ENCODE peak calls at places on chromosomes 5 and 9, in nine cellular contexts. One of them, this sample, is unnamed.

GRCh38 chr5:150129813-150130492 is 25.7 kb downstream of the PDGFRB start:
- DNase-seq in PC-3: peak; percentile 88
- DNase-seq in effector memory CD4-positive, alpha-beta T cell: no peak
- DNase-seq in spleen: no peak
- DNase-seq in CD4-positive, alpha-beta T cell: peak; percentile 17
- DNase-seq in left ventricle myocardium inferior: peak; percentile 71
- DNase-seq in Panc1: peak; percentile 60
- DNase-seq in lower lobe of right lung: peak; percentile 75
- DNase-seq in pancreas: peak; percentile 79
- DNase-seq in this sample: no peak

GRCh38 chr5:149490599-149491187 is 60.5 kb downstream of the CSNK1A1 start:
- DNase-seq in pancreas: no peak
- DNase-seq in PC-3: no peak
- DNase-seq in CD4-positive, alpha-beta T cell: no peak
- DNase-seq in spleen: no peak
- DNase-seq in lower lobe of right lung: no peak
- DNase-seq in Panc1: no peak
- DNase-seq in left ventricle myocardium inferior: no peak
- DNase-seq in effector memory CD4-positive, alpha-beta T cell: no peak
- DNase-seq in this sample: no peak

GRCh38 chr5:174609116-174609515 is 115.3 kb upstream of the MSX2 start:
- DNase-seq in pancreas: peak; percentile 18
- DNase-seq in spleen: no peak
- DNase-seq in lower lobe of right lung: no peak
- DNase-seq in Panc1: no peak
- DNase-seq in PC-3: no peak
- DNase-seq in CD4-positive, alpha-beta T cell: no peak
- DNase-seq in effector memory CD4-positive, alpha-beta T cell: no peak
- DNase-seq in left ventricle myocardium inferior: no peak
- DNase-seq in this sample: no peak

GRCh38 chr9:13282998-13283397 is 3.5 kb upstream of the MPDZ start:
- DNase-seq in Panc1: no peak
- DNase-seq in left ventricle myocardium inferior: no peak
- DNase-seq in lower lobe of right lung: no peak
- DNase-seq in CD4-positive, alpha-beta T cell: no peak
- DNase-seq in spleen: no peak
- DNase-seq in PC-3: no peak
- DNase-seq in pancreas: no peak
- DNase-seq in effector memory CD4-positive, alpha-beta T cell: no peak
- DNase-seq in this sample: no peak

GRCh38 chr9:106075568-106075967 is 381.2 kb downstream of the TMEM38B start:
- DNase-seq in CD4-positive, alpha-beta T cell: no peak
- DNase-seq in left ventricle myocardium inferior: no peak
- DNase-seq in PC-3: no peak
- DNase-seq in effector memory CD4-positive, alpha-beta T cell: no peak
- DNase-seq in spleen: no peak
- DNase-seq in pancreas: no peak
- DNase-seq in Panc1: no peak
- DNase-seq in lower lobe of right lung: no peak
- DNase-seq in this sample: no peak

GRCh38 chr5:43281840-43282658 is 31.2 kb downstream of the HMGCS1 start:
- DNase-seq in effector memory CD4-positive, alpha-beta T cell: no peak
- DNase-seq in CD4-positive, alpha-beta T cell: no peak
- DNase-seq in lower lobe of right lung: no peak
- DNase-seq in left ventricle myocardium inferior: no peak
- DNase-seq in spleen: no peak
- DNase-seq in pancreas: no peak
- DNase-seq in PC-3: peak; percentile 91
- DNase-seq in Panc1: no peak
- DNase-seq in this sample: no peak

GRCh38 chr5:94266170-94266569 is 352.2 kb downstream of the KIAA0825 start:
- DNase-seq in pancreas: no peak
- DNase-seq in effector memory CD4-positive, alpha-beta T cell: no peak
- DNase-seq in left ventricle myocardium inferior: no peak
- DNase-seq in lower lobe of right lung: no peak
- DNase-seq in PC-3: no peak
- DNase-seq in CD4-positive, alpha-beta T cell: no peak
- DNase-seq in spleen: no peak
- DNase-seq in Panc1: no peak
- DNase-seq in this sample: no peak

GRCh38 chr5:142931896-142932686 is 161.9 kb downstream of the ARHGAP26 start:
- DNase-seq in left ventricle myocardium inferior: no peak
- DNase-seq in PC-3: no peak
- DNase-seq in pancreas: no peak
- DNase-seq in lower lobe of right lung: no peak
- DNase-seq in spleen: no peak
- DNase-seq in CD4-positive, alpha-beta T cell: no peak
- DNase-seq in effector memory CD4-positive, alpha-beta T cell: no peak
- DNase-seq in Panc1: no peak
- DNase-seq in this sample: no peak

GRCh38 chr9:37574996-37575395 is 1.2 kb downstream of the FBXO10 start:
- DNase-seq in PC-3: no peak
- DNase-seq in left ventricle myocardium inferior: no peak
- DNase-seq in CD4-positive, alpha-beta T cell: no peak
- DNase-seq in Panc1: no peak
- DNase-seq in spleen: no peak
- DNase-seq in effector memory CD4-positive, alpha-beta T cell: no peak
- DNase-seq in pancreas: no peak
- DNase-seq in lower lobe of right lung: no peak
- DNase-seq in this sample: no peak

GRCh38 chr5:112862085-112862484 is 998 bp downstream of the SRP19 start:
- DNase-seq in effector memory CD4-positive, alpha-beta T cell: no peak
- DNase-seq in spleen: no peak
- DNase-seq in CD4-positive, alpha-beta T cell: no peak
- DNase-seq in lower lobe of right lung: no peak
- DNase-seq in Panc1: no peak
- DNase-seq in left ventricle myocardium inferior: no peak
- DNase-seq in PC-3: no peak
- DNase-seq in pancreas: no peak
- DNase-seq in this sample: no peak

GRCh38 chr9:110291921-110292575 is 35.7 kb upstream of the TXN start:
- DNase-seq in spleen: no peak
- DNase-seq in effector memory CD4-positive, alpha-beta T cell: no peak
- DNase-seq in pancreas: no peak
- DNase-seq in CD4-positive, alpha-beta T cell: no peak
- DNase-seq in PC-3: peak; percentile 12
- DNase-seq in Panc1: no peak
- DNase-seq in lower lobe of right lung: no peak
- DNase-seq in left ventricle myocardium inferior: no peak
- DNase-seq in this sample: no peak

GRCh38 chr5:181152406-181152805 is 5.0 kb downstream of the OR2V2 start:
- DNase-seq in left ventricle myocardium inferior: no peak
- DNase-seq in effector memory CD4-positive, alpha-beta T cell: no peak
- DNase-seq in spleen: no peak
- DNase-seq in lower lobe of right lung: no peak
- DNase-seq in Panc1: no peak
- DNase-seq in PC-3: peak; percentile 98
- DNase-seq in pancreas: no peak
- DNase-seq in CD4-positive, alpha-beta T cell: no peak
- DNase-seq in this sample: no peak

GRCh38 chr9:26321935-26322334 is 570.7 kb downstream of the CAAP1 start:
- DNase-seq in PC-3: no peak
- DNase-seq in Panc1: no peak
- DNase-seq in effector memory CD4-positive, alpha-beta T cell: no peak
- DNase-seq in CD4-positive, alpha-beta T cell: no peak
- DNase-seq in left ventricle myocardium inferior: no peak
- DNase-seq in pancreas: no peak
- DNase-seq in lower lobe of right lung: no peak
- DNase-seq in spleen: no peak
- DNase-seq in this sample: no peak

GRCh38 chr5:62578540-62578939 is at the start of gene LRRC70:
- DNase-seq in effector memory CD4-positive, alpha-beta T cell: no peak
- DNase-seq in CD4-positive, alpha-beta T cell: no peak
- DNase-seq in lower lobe of right lung: no peak
- DNase-seq in PC-3: no peak
- DNase-seq in Panc1: no peak
- DNase-seq in left ventricle myocardium inferior: no peak
- DNase-seq in pancreas: no peak
- DNase-seq in spleen: no peak
- DNase-seq in this sample: no peak

GRCh38 chr5:100706796-100707195 is 171.6 kb downstream of the FAM174A start:
- DNase-seq in pancreas: no peak
- DNase-seq in PC-3: peak; percentile 57
- DNase-seq in CD4-positive, alpha-beta T cell: no peak
- DNase-seq in effector memory CD4-positive, alpha-beta T cell: no peak
- DNase-seq in lower lobe of right lung: no peak
- DNase-seq in left ventricle myocardium inferior: no peak
- DNase-seq in Panc1: peak; percentile 17
- DNase-seq in spleen: no peak
- DNase-seq in this sample: no peak

GRCh38 chr9:16125637-16126036 is 572.8 kb downstream of the CCDC171 start:
- DNase-seq in left ventricle myocardium inferior: no peak
- DNase-seq in effector memory CD4-positive, alpha-beta T cell: no peak
- DNase-seq in lower lobe of right lung: no peak
- DNase-seq in PC-3: no peak
- DNase-seq in CD4-positive, alpha-beta T cell: no peak
- DNase-seq in pancreas: no peak
- DNase-seq in spleen: no peak
- DNase-seq in Panc1: no peak
- DNase-seq in this sample: no peak

DNA sequence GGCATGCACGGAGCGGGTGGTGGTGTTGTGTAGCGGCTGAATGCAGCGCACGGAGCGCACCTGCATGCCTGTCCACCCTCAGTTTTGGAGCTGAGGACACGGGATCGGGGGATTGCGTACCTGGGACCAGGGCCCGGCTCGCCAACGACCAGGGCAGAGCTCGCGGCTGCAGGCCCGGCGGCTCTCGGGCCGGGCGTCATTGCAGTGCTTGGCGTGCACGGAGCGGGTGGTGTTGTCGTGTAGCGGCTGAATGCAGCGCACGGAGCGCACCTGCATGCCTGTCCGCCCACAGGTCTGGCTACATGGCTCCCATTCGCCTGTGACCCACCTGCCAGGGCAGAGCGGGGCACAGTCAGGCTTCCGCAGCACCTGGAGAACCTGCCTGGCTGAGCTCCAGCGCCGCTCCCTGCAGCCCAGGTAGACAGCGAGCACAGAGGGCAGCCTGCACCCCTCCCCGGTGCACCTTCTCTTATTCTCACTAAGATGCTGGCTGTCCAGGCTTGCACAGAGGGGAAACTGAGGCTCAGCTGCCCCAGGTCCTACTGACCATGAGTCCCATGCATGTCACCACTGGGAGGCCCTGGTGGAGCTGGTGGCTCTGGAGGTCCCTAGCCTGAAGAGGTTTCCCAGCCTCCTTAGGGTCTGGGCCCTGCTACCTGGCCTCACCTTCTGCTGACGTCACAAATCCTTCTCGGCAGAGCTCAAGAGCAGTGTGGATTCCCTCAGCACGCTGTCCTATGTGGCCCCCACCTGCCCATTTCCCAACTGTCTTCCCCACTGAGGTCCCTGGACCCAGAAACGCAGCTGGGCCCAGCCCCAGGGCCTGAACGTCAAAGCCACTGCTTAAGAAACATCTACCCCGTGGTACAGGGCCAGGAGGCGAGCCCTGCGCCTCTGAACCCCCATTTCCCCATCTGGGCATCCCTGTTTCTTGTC is 64.9 kb downstream of the ZNF354C start:
- DNase-seq in PC-3: no peak
- DNase-seq in pancreas: no peak
- DNase-seq in Panc1: no peak
- DNase-seq in spleen: peak; percentile 57
- DNase-seq in left ventricle myocardium inferior: no peak
- DNase-seq in effector memory CD4-positive, alpha-beta T cell: no peak
- DNase-seq in lower lobe of right lung: peak; percentile 22
- DNase-seq in CD4-positive, alpha-beta T cell: no peak
- DNase-seq in this sample: no peak
- H3K9me3 ChIP-seq in PC-3: no peaks in the 10 kb centered on the region
- H3K9me3 ChIP-seq in pancreas: no peaks in the 10 kb centered on the region
- H3K9me3 ChIP-seq in Panc1: no peaks in the 10 kb centered on the region
- H3K9me3 ChIP-seq in spleen: no peaks in the 10 kb centered on the region
- H3K9me3 ChIP-seq in left ventricle myocardium inferior: peaks cover 18% of the 10 kb centered on the region
- H3K9me3 ChIP-seq in effector memory CD4-positive, alpha-beta T cell: no peaks in the 10 kb centered on the region
- H3K9me3 ChIP-seq in lower lobe of right lung: no peaks in the 10 kb centered on the region
- H3K9me3 ChIP-seq in CD4-positive, alpha-beta T cell: no peaks in the 10 kb centered on the region
- H3K9me3 ChIP-seq in this sample: peaks cover 5% of the 10 kb centered on the region

GRCh38 chr9:90107021-90107771 is 502.4 kb downstream of the GADD45G start:
- DNase-seq in effector memory CD4-positive, alpha-beta T cell: no peak
- DNase-seq in CD4-positive, alpha-beta T cell: no peak
- DNase-seq in Panc1: no peak
- DNase-seq in PC-3: peak; percentile 49
- DNase-seq in spleen: no peak
- DNase-seq in lower lobe of right lung: no peak
- DNase-seq in pancreas: peak; percentile 81
- DNase-seq in left ventricle myocardium inferior: peak; percentile 53
- DNase-seq in this sample: no peak
- H3K27ac ChIP-seq in effector memory CD4-positive, alpha-beta T cell: no peak overlapping the region
- H3K27ac ChIP-seq in CD4-positive, alpha-beta T cell: no peak overlapping the region
- H3K27ac ChIP-seq in Panc1: no peak overlapping the region
- H3K27ac ChIP-seq in PC-3: no peak overlapping the region
- H3K27ac ChIP-seq in spleen: no peak overlapping the region
- H3K27ac ChIP-seq in lower lobe of right lung: no peak overlapping the region
- H3K27ac ChIP-seq in pancreas: peak overlapping the region; percentile 72
- H3K27ac ChIP-seq in left ventricle myocardium inferior: peak overlapping the region; percentile 85
- H3K27ac ChIP-seq in this sample: peak overlapping the region; percentile 30

GRCh38 chr5:144634138-144634537 is 463.5 kb downstream of the KCTD16 start:
- DNase-seq in CD4-positive, alpha-beta T cell: no peak
- DNase-seq in lower lobe of right lung: no peak
- DNase-seq in Panc1: no peak
- DNase-seq in pancreas: no peak
- DNase-seq in effector memory CD4-positive, alpha-beta T cell: no peak
- DNase-seq in PC-3: no peak
- DNase-seq in spleen: no peak
- DNase-seq in left ventricle myocardium inferior: no peak
- DNase-seq in this sample: no peak
- H3K9me3 ChIP-seq in CD4-positive, alpha-beta T cell: peaks cover 17% of the 10 kb centered on the region
- H3K9me3 ChIP-seq in lower lobe of right lung: peaks cover 22% of the 10 kb centered on the region
- H3K9me3 ChIP-seq in Panc1: peaks cover 2% of the 10 kb centered on the region
- H3K9me3 ChIP-seq in pancreas: no peaks in the 10 kb centered on the region
- H3K9me3 ChIP-seq in effector memory CD4-positive, alpha-beta T cell: no peaks in the 10 kb centered on the region
- H3K9me3 ChIP-seq in PC-3: no peaks in the 10 kb centered on the region
- H3K9me3 ChIP-seq in spleen: peaks cover 12% of the 10 kb centered on the region
- H3K9me3 ChIP-seq in left ventricle myocardium inferior: peaks cover 75% of the 10 kb centered on the region
- H3K9me3 ChIP-seq in this sample: peaks cover 8% of the 10 kb centered on the region

DNA sequence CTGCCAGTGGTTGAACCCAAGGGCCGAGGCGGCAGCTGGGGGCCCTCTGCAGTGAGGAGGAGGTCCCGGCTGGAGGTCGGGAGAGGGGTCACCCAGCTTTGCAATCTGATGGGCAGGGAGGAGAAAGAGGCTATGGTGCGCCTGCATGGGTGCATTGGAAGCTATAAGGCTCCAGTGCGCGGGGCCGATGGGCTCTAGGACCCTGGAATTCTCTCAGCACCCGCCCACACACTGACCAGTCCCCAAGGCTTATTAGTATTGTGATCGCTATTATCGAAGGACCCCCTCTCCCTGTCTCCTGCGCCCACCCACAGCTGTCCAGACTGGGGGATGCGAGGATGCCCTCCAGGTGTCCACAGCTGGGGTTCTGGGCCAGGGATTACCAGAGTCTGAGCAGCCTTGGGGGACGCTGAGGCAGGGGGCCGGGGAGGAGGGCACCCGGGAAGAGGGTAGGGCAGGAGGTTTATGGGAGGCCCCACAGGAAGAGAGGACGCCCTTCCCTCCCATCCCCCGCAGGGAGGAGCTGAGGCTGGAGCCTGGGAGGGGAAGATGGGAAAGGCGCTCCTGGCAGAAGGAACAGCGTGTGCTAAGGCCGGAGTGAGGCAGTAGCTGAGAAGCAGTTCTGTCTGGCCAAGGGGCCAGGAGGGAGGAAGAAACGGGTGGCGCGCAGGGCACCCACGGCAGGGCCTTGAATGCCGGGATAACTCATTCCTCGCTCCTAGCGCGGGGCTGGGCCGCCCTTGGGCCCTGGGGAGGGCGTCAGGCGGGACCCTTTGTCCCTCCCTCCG is 24.2 kb downstream of the C9orf50 start:
- DNase-seq in Panc1: no peak
- DNase-seq in PC-3: peak; percentile 25
- DNase-seq in pancreas: no peak
- DNase-seq in left ventricle myocardium inferior: peak; percentile 75
- DNase-seq in effector memory CD4-positive, alpha-beta T cell: no peak
- DNase-seq in spleen: no peak
- DNase-seq in lower lobe of right lung: peak; percentile 61
- DNase-seq in CD4-positive, alpha-beta T cell: no peak
- DNase-seq in this sample: no peak
- H3K27ac ChIP-seq in Panc1: no peak overlapping the region
- H3K27ac ChIP-seq in PC-3: no peak overlapping the region
- H3K27ac ChIP-seq in pancreas: peak overlapping the region; percentile 78
- H3K27ac ChIP-seq in left ventricle myocardium inferior: peak overlapping the region; percentile 90
- H3K27ac ChIP-seq in effector memory CD4-positive, alpha-beta T cell: no peak overlapping the region
- H3K27ac ChIP-seq in spleen: peak overlapping the region; percentile 83
- H3K27ac ChIP-seq in lower lobe of right lung: peak overlapping the region; percentile 87
- H3K27ac ChIP-seq in CD4-positive, alpha-beta T cell: no peak overlapping the region
- H3K27ac ChIP-seq in this sample: peak overlapping the region; percentile 87